ENCODE peak calls at places on chromosomes 3 and 15, in six cellular contexts. L is left lobe of liver; H is heart right ventricle; M is activated naive CD4-positive, alpha-beta T cell treated with anti-CD3 and anti-CD28 coated beads, Interleukin-2, amount 50 U/mL, for 72 hours; J is effector memory CD8-positive, alpha-beta T cell; B is psoas muscle. Y is an unnamed sample.

GRCh38 chr3:134363381-134363755 is 10.9 kb downstream of the AMOTL2 start:
- ATAC-seq in L (no peak), H (no peak), M (no peak), J (no peak), B (peak; percentile 0), Y (no peak)

GRCh38 chr15:85604194-85604593 is 190.5 kb downstream of the KLHL25 start:
- ATAC-seq in L (no peak), H (no peak), M (no peak), J (no peak), B (no peak), Y (no peak)

GRCh38 chr3:53554559-53555511 is 60.4 kb downstream of the CACNA1D start:
- ATAC-seq in L (no peak), H (no peak), M (peak; percentile 43), J (no peak), B (no peak), Y (no peak)

GRCh38 chr3:149145361-149145760 is 15.9 kb downstream of the HPS3 start:
- ATAC-seq in L (peak; percentile 40), H (no peak), M (no peak), J (peak; percentile 52), B (no peak), Y (peak; percentile 50)

GRCh38 chr3:46282696-46283095 is 40.4 kb downstream of the CCR3 start:
- ATAC-seq in L (no peak), H (no peak), M (no peak), J (no peak), B (no peak), Y (no peak)

GRCh38 chr15:28107894-28108255 is 8.8 kb upstream of the OCA2 start:
- ATAC-seq in L (no peak), H (no peak), M (no peak), J (peak; percentile 36), B (no peak), Y (no peak)

GRCh38 chr15:72197045-72197459 is 535 bp downstream of the GRAMD2A start:
- ATAC-seq in L (no peak), H (no peak), M (peak; percentile 4), J (no peak), B (no peak), Y (no peak)

GRCh38 chr3:62874398-62875102 is 666 bp downstream of the CADPS start:
- ATAC-seq in L (no peak), H (no peak), M (no peak), J (no peak), B (no peak), Y (peak; percentile 19)

GRCh38 chr15:93058904-93059427 is 30.0 kb downstream of the RGMA start:
- ATAC-seq in L (no peak), H (no peak), M (no peak), J (no peak), B (no peak), Y (no peak)

GRCh38 chr3:11077466-11077865 is 76.8 kb upstream of the HRH1 start:
- ATAC-seq in L (peak; percentile 20), H (no peak), M (no peak), J (no peak), B (no peak), Y (peak; percentile 46)

GRCh38 chr15:78149805-78150751 is 916 bp downstream of the IDH3A start:
- ATAC-seq in L (no peak), H (no peak), M (no peak), J (no peak), B (peak; percentile 1), Y (no peak)

GRCh38 chr3:57646723-57647122 is 46.2 kb downstream of the DENND6A start:
- ATAC-seq in L (peak; percentile 74), H (peak; percentile 85), M (no peak), J (peak; percentile 42), B (peak; percentile 80), Y (peak; percentile 43)

GRCh38 chr3:55322649-55323048 is 164.5 kb downstream of the WNT5A start:
- ATAC-seq in L (no peak), H (no peak), M (no peak), J (no peak), B (no peak), Y (no peak)

GRCh38 chr3:128177865-128178264 is 24.6 kb downstream of the EEFSEC start:
- ATAC-seq in L (no peak), H (no peak), M (no peak), J (no peak), B (no peak), Y (no peak)

GRCh38 chr15:45150481-45150880 is 20.7 kb downstream of the DUOX1 start:
- ATAC-seq in L (no peak), H (no peak), M (no peak), J (no peak), B (no peak), Y (no peak)

GRCh38 chr15:70023064-70023768 is 74.5 kb downstream of the TLE3 start:
- ATAC-seq in L (peak; percentile 27), H (no peak), M (peak; percentile 98), J (peak; percentile 95), B (peak; percentile 39), Y (peak; percentile 61)